ENCODE peak calls at places on chromosome X, in four cellular contexts. Z, M, R and V are unnamed samples.

GRCh38 chrX:47093248-47093647 is 15.0 kb downstream of the RGN start:
- DNase-seq in M (peak), R (peak), Z (peak), V (no peak)

GRCh38 chrX:49993661-49994060 is 71.3 kb downstream of the CLCN5 start:
- DNase-seq in Z (peak), M (no peak), R (no peak), V (no peak)

GRCh38 chrX:1545776-1546408 is 8.9 kb upstream of the P2RY8 start:
- DNase-seq in Z (no peak), M (no peak), R (no peak), V (peak)

GRCh38 chrX:48573690-48574269 is 504 bp upstream of the RBM3 start:
- DNase-seq in R (no peak), M (no peak), Z (no peak), V (no peak)

GRCh38 chrX:74420194-74421035 is 878 bp upstream of the SLC16A2 start:
- DNase-seq in M (peak), Z (peak), R (peak), V (peak)

GRCh38 chrX:52341493-52341892 is 27.3 kb upstream of the XAGE2 start:
- DNase-seq in Z (no peak), M (no peak), R (no peak), V (no peak)

GRCh38 chrX:130401415-130402210 is at the start of gene RBMX2:
- DNase-seq in Z (peak), R (peak), M (peak), V (peak)

GRCh38 chrX:17563515-17563914 is 173.8 kb upstream of the SCML1 start:
- DNase-seq in R (no peak), M (peak), Z (no peak), V (no peak)

GRCh38 chrX:149762696-149763614 is 10.9 kb upstream of the HSFX1 start:
- DNase-seq in M (no peak), Z (no peak), R (no peak), V (no peak)

GRCh38 chrX:113297456-113297855 is 456.8 kb upstream of the AMOT start:
- DNase-seq in R (peak), M (no peak), Z (no peak), V (no peak)

GRCh38 chrX:46635186-46635585 is 61.6 kb downstream of the CHST7 start:
- DNase-seq in R (no peak), Z (no peak), M (no peak), V (no peak)

GRCh38 chrX:103012945-103013344 is 51.0 kb downstream of the BEX1 start:
- DNase-seq in M (no peak), R (no peak), Z (no peak), V (no peak)

GRCh38 chrX:71228063-71228642 is 5.1 kb downstream of the GJB1 start:
- DNase-seq in R (no peak), M (no peak), Z (no peak), V (no peak)

GRCh38 chrX:44036336-44036735 is 63.1 kb upstream of the NDP start:
- DNase-seq in M (peak), R (peak), Z (peak), V (no peak)

GRCh38 chrX:23667239-23668177 is at the start of gene PRDX4:
- DNase-seq in M (peak), R (peak), Z (peak), V (peak)
- TF ChIP-seq CTCF in M (no peak), R (no peak), Z (no peak), V (no peak)

DNA sequence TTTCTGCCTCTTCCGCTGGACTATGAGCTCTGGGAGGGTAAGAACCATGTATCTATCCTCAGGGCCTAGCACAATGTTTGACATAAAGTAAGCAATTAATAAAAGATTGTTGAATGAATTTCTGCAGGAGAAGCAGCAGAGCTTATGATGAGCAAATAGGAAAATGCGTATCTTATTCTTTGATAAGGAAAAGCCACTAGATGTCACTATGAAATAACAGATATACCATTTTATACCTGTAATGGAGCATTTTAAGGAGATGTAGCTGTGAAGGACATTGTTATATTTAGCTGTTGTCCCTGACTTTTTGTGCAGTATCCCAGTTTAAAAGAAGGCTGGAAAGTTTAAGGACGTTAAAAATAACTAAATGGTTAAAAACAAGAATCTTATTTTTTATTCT is 147.2 kb upstream of the MBNL3 start:
- DNase-seq in Z (peak), M (no peak), R (peak), V (no peak)
- TF ChIP-seq CTCF in Z (no peak), M (peak), R (no peak), V (peak)

DNA sequence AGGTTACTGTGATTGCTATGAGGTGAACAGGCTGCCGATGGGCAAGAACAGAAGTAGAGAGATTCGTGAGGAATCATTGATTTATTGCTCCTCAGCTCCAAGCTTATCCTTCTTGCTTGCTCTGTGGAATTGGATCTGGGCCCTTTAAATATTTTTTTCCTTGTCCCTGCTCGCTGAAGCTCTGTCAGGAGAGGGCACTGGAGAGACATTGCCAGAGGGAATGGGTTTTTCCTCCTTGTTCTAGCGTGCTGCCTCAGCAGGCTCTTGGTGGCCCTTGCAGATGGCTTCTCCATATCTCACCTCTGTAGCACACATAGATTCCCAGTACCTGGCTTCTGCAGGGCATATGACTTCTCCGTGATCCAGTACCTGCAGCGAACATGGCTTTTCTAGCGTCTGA is 67.4 kb downstream of the CNGA2 start:
- DNase-seq in Z (peak), M (no peak), R (peak), V (no peak)
- TF ChIP-seq CTCF in Z (peak), M (peak), R (peak), V (no peak)

GRCh38 chrX:140794642-140795041 is 85.1 kb downstream of the LINC00632 start:
- DNase-seq in M (no peak), Z (no peak), R (no peak), V (no peak)

DNA sequence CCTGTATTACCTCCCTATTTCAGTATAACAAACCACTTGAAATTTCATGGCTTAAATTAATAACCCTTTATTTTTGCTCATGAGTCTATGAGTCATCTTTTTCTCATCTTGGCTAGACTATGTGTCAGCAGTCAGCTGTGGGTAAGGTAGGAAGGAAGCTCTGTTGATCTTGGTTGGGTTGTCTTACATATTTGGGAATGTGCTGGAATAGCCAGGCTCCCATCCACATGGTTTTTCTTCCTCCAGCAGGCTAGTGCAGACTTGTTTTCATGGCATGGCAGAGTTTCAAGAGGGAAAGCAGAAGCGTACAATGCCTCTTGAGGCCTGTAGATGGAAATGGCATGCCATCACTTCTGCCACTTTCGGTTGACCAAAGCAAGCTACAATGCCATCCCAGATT is 89.7 kb downstream of the LINC00632 start:
- DNase-seq in R (peak), Z (no peak), M (no peak), V (no peak)
- TF ChIP-seq CTCF in R (no peak), Z (no peak), M (no peak), V (no peak)

GRCh38 chrX:40056420-40056819 is 41.3 kb downstream of the BCOR start:
- DNase-seq in Z (no peak), M (no peak), R (no peak), V (no peak)
- TF ChIP-seq CTCF in Z (no peak), M (no peak), R (no peak), V (no peak)

GRCh38 chrX:9235722-9236121 is 201.8 kb upstream of the FAM9B start:
- DNase-seq in R (no peak), M (no peak), Z (no peak), V (no peak)

GRCh38 chrX:9231491-9231890 is 197.6 kb upstream of the FAM9B start:
- DNase-seq in R (peak), M (peak), Z (no peak), V (no peak)

GRCh38 chrX:9234315-9234714 is 200.4 kb upstream of the FAM9B start:
- DNase-seq in R (no peak), M (no peak), Z (no peak), V (no peak)
- TF ChIP-seq CTCF in R (no peak), M (no peak), Z (no peak), V (no peak)